ENCODE peak calls at places on chromosomes 7 and 10, in seven cellular contexts. One of them, this sample, is unnamed.

GRCh38 chr7:673681-674453 is 52.6 kb upstream of the DNAAF5 start:
- DNase-seq in NCI-H1092: no peak
- DNase-seq in fibroblast of pulmonary artery: no peak
- DNase-seq in NCI-H2081: no peak
- DNase-seq in stimulated activated CD4-positive, alpha-beta T cell treated with anti-CD3 and anti-CD28 coated beads, Interleukin-15, amount 100 ng/mL, for 1 hour: no peak
- DNase-seq in right cardiac atrium: peak
- DNase-seq in T-helper 9 cell: no peak
- DNase-seq in this sample: no peak

GRCh38 chr7:151648429-151648828 is 128.7 kb upstream of the RHEB start:
- DNase-seq in NCI-H1092: no peak
- DNase-seq in fibroblast of pulmonary artery: no peak
- DNase-seq in NCI-H2081: no peak
- DNase-seq in stimulated activated CD4-positive, alpha-beta T cell treated with anti-CD3 and anti-CD28 coated beads, Interleukin-15, amount 100 ng/mL, for 1 hour: no peak
- DNase-seq in right cardiac atrium: no peak
- DNase-seq in T-helper 9 cell: no peak
- DNase-seq in this sample: no peak

GRCh38 chr7:119733480-119733879 is 539.5 kb upstream of the KCND2 start:
- DNase-seq in NCI-H1092: no peak
- DNase-seq in fibroblast of pulmonary artery: peak
- DNase-seq in NCI-H2081: no peak
- DNase-seq in stimulated activated CD4-positive, alpha-beta T cell treated with anti-CD3 and anti-CD28 coated beads, Interleukin-15, amount 100 ng/mL, for 1 hour: no peak
- DNase-seq in right cardiac atrium: no peak
- DNase-seq in T-helper 9 cell: no peak
- DNase-seq in this sample: no peak

GRCh38 chr7:37052673-37053072 is 328.4 kb upstream of the AOAH start:
- DNase-seq in NCI-H1092: no peak
- DNase-seq in fibroblast of pulmonary artery: peak
- DNase-seq in NCI-H2081: no peak
- DNase-seq in stimulated activated CD4-positive, alpha-beta T cell treated with anti-CD3 and anti-CD28 coated beads, Interleukin-15, amount 100 ng/mL, for 1 hour: no peak
- DNase-seq in right cardiac atrium: peak
- DNase-seq in T-helper 9 cell: no peak
- DNase-seq in this sample: peak

GRCh38 chr7:31058122-31058521 is 6.0 kb downstream of the ADCYAP1R1 start:
- DNase-seq in NCI-H1092: no peak
- DNase-seq in fibroblast of pulmonary artery: peak
- DNase-seq in NCI-H2081: no peak
- DNase-seq in stimulated activated CD4-positive, alpha-beta T cell treated with anti-CD3 and anti-CD28 coated beads, Interleukin-15, amount 100 ng/mL, for 1 hour: no peak
- DNase-seq in right cardiac atrium: no peak
- DNase-seq in T-helper 9 cell: no peak
- DNase-seq in this sample: no peak

GRCh38 chr10:61859786-61860185 is 41.7 kb upstream of the ARID5B start:
- DNase-seq in NCI-H1092: no peak
- DNase-seq in fibroblast of pulmonary artery: no peak
- DNase-seq in NCI-H2081: no peak
- DNase-seq in stimulated activated CD4-positive, alpha-beta T cell treated with anti-CD3 and anti-CD28 coated beads, Interleukin-15, amount 100 ng/mL, for 1 hour: no peak
- DNase-seq in right cardiac atrium: no peak
- DNase-seq in T-helper 9 cell: no peak
- DNase-seq in this sample: no peak

GRCh38 chr7:101593556-101593955 is 35.5 kb downstream of the MYL10 start:
- DNase-seq in NCI-H1092: no peak
- DNase-seq in fibroblast of pulmonary artery: no peak
- DNase-seq in NCI-H2081: no peak
- DNase-seq in stimulated activated CD4-positive, alpha-beta T cell treated with anti-CD3 and anti-CD28 coated beads, Interleukin-15, amount 100 ng/mL, for 1 hour: no peak
- DNase-seq in right cardiac atrium: no peak
- DNase-seq in T-helper 9 cell: no peak
- DNase-seq in this sample: no peak

GRCh38 chr10:102863660-102864059 is 5.6 kb upstream of the AS3MT start:
- DNase-seq in NCI-H1092: no peak
- DNase-seq in fibroblast of pulmonary artery: no peak
- DNase-seq in NCI-H2081: no peak
- DNase-seq in stimulated activated CD4-positive, alpha-beta T cell treated with anti-CD3 and anti-CD28 coated beads, Interleukin-15, amount 100 ng/mL, for 1 hour: no peak
- DNase-seq in right cardiac atrium: no peak
- DNase-seq in T-helper 9 cell: no peak
- DNase-seq in this sample: no peak

GRCh38 chr7:151057038-151057736 is 510 bp downstream of the CDK5 start:
- DNase-seq in NCI-H1092: no peak
- DNase-seq in fibroblast of pulmonary artery: no peak
- DNase-seq in NCI-H2081: peak
- DNase-seq in stimulated activated CD4-positive, alpha-beta T cell treated with anti-CD3 and anti-CD28 coated beads, Interleukin-15, amount 100 ng/mL, for 1 hour: no peak
- DNase-seq in right cardiac atrium: no peak
- DNase-seq in T-helper 9 cell: no peak
- DNase-seq in this sample: no peak

GRCh38 chr10:4519691-4520402 is 306.2 kb upstream of the AKR1E2 start:
- DNase-seq in NCI-H1092: no peak
- DNase-seq in fibroblast of pulmonary artery: peak
- DNase-seq in NCI-H2081: no peak
- DNase-seq in stimulated activated CD4-positive, alpha-beta T cell treated with anti-CD3 and anti-CD28 coated beads, Interleukin-15, amount 100 ng/mL, for 1 hour: no peak
- DNase-seq in right cardiac atrium: no peak
- DNase-seq in T-helper 9 cell: no peak
- DNase-seq in this sample: no peak

GRCh38 chr10:132526676-132527075 is 10.9 kb upstream of the INPP5A start:
- DNase-seq in NCI-H1092: no peak
- DNase-seq in fibroblast of pulmonary artery: peak
- DNase-seq in NCI-H2081: no peak
- DNase-seq in stimulated activated CD4-positive, alpha-beta T cell treated with anti-CD3 and anti-CD28 coated beads, Interleukin-15, amount 100 ng/mL, for 1 hour: no peak
- DNase-seq in right cardiac atrium: no peak
- DNase-seq in T-helper 9 cell: no peak
- DNase-seq in this sample: no peak

GRCh38 chr10:123464428-123465323 is 201.5 kb upstream of the GPR26 start:
- DNase-seq in NCI-H1092: no peak
- DNase-seq in fibroblast of pulmonary artery: no peak
- DNase-seq in NCI-H2081: no peak
- DNase-seq in stimulated activated CD4-positive, alpha-beta T cell treated with anti-CD3 and anti-CD28 coated beads, Interleukin-15, amount 100 ng/mL, for 1 hour: no peak
- DNase-seq in right cardiac atrium: no peak
- DNase-seq in T-helper 9 cell: no peak
- DNase-seq in this sample: no peak

GRCh38 chr7:98303176-98303865 is 21.8 kb downstream of the BRI3 start:
- DNase-seq in NCI-H1092: no peak
- DNase-seq in fibroblast of pulmonary artery: no peak
- DNase-seq in NCI-H2081: no peak
- DNase-seq in stimulated activated CD4-positive, alpha-beta T cell treated with anti-CD3 and anti-CD28 coated beads, Interleukin-15, amount 100 ng/mL, for 1 hour: no peak
- DNase-seq in right cardiac atrium: peak
- DNase-seq in T-helper 9 cell: no peak
- DNase-seq in this sample: no peak

GRCh38 chr7:131581241-131582157 is 25.1 kb upstream of the PODXL start:
- DNase-seq in NCI-H1092: no peak
- DNase-seq in fibroblast of pulmonary artery: no peak
- DNase-seq in NCI-H2081: no peak
- DNase-seq in stimulated activated CD4-positive, alpha-beta T cell treated with anti-CD3 and anti-CD28 coated beads, Interleukin-15, amount 100 ng/mL, for 1 hour: no peak
- DNase-seq in right cardiac atrium: peak
- DNase-seq in T-helper 9 cell: no peak
- DNase-seq in this sample: no peak

GRCh38 chr10:58431903-58432302 is 46.7 kb downstream of the TFAM start:
- DNase-seq in NCI-H1092: no peak
- DNase-seq in fibroblast of pulmonary artery: no peak
- DNase-seq in NCI-H2081: no peak
- DNase-seq in stimulated activated CD4-positive, alpha-beta T cell treated with anti-CD3 and anti-CD28 coated beads, Interleukin-15, amount 100 ng/mL, for 1 hour: no peak
- DNase-seq in right cardiac atrium: no peak
- DNase-seq in T-helper 9 cell: no peak
- DNase-seq in this sample: no peak

GRCh38 chr7:2814682-2815522 is 29.2 kb downstream of the GNA12 start:
- DNase-seq in NCI-H1092: no peak
- DNase-seq in fibroblast of pulmonary artery: no peak
- DNase-seq in NCI-H2081: no peak
- DNase-seq in stimulated activated CD4-positive, alpha-beta T cell treated with anti-CD3 and anti-CD28 coated beads, Interleukin-15, amount 100 ng/mL, for 1 hour: no peak
- DNase-seq in right cardiac atrium: no peak
- DNase-seq in T-helper 9 cell: no peak
- DNase-seq in this sample: no peak

GRCh38 chr7:96723622-96724021 is 14.0 kb upstream of the SEM1 start:
- DNase-seq in NCI-H1092: no peak
- DNase-seq in fibroblast of pulmonary artery: peak
- DNase-seq in NCI-H2081: no peak
- DNase-seq in stimulated activated CD4-positive, alpha-beta T cell treated with anti-CD3 and anti-CD28 coated beads, Interleukin-15, amount 100 ng/mL, for 1 hour: no peak
- DNase-seq in right cardiac atrium: no peak
- DNase-seq in T-helper 9 cell: no peak
- DNase-seq in this sample: peak

GRCh38 chr7:37284805-37285211 is 163.9 kb downstream of the ELMO1 start:
- DNase-seq in NCI-H1092: peak
- DNase-seq in fibroblast of pulmonary artery: no peak
- DNase-seq in NCI-H2081: peak
- DNase-seq in stimulated activated CD4-positive, alpha-beta T cell treated with anti-CD3 and anti-CD28 coated beads, Interleukin-15, amount 100 ng/mL, for 1 hour: peak
- DNase-seq in right cardiac atrium: peak
- DNase-seq in T-helper 9 cell: peak
- DNase-seq in this sample: peak

GRCh38 chr7:26705567-26705966 is 158.8 kb downstream of the SKAP2 start:
- DNase-seq in NCI-H1092: peak
- DNase-seq in fibroblast of pulmonary artery: peak
- DNase-seq in NCI-H2081: peak
- DNase-seq in stimulated activated CD4-positive, alpha-beta T cell treated with anti-CD3 and anti-CD28 coated beads, Interleukin-15, amount 100 ng/mL, for 1 hour: no peak
- DNase-seq in right cardiac atrium: no peak
- DNase-seq in T-helper 9 cell: no peak
- DNase-seq in this sample: peak

GRCh38 chr7:14973712-14974428 is 71.3 kb upstream of the DGKB start:
- DNase-seq in NCI-H1092: no peak
- DNase-seq in fibroblast of pulmonary artery: no peak
- DNase-seq in NCI-H2081: no peak
- DNase-seq in stimulated activated CD4-positive, alpha-beta T cell treated with anti-CD3 and anti-CD28 coated beads, Interleukin-15, amount 100 ng/mL, for 1 hour: no peak
- DNase-seq in right cardiac atrium: no peak
- DNase-seq in T-helper 9 cell: no peak
- DNase-seq in this sample: no peak

GRCh38 chr7:118152149-118152548 is 31.8 kb upstream of the LSM8 start:
- DNase-seq in NCI-H1092: no peak
- DNase-seq in fibroblast of pulmonary artery: no peak
- DNase-seq in NCI-H2081: no peak
- DNase-seq in stimulated activated CD4-positive, alpha-beta T cell treated with anti-CD3 and anti-CD28 coated beads, Interleukin-15, amount 100 ng/mL, for 1 hour: no peak
- DNase-seq in right cardiac atrium: no peak
- DNase-seq in T-helper 9 cell: no peak
- DNase-seq in this sample: no peak

GRCh38 chr7:85954961-85955360 is 688.7 kb upstream of the GRM3 start:
- DNase-seq in NCI-H1092: no peak
- DNase-seq in fibroblast of pulmonary artery: no peak
- DNase-seq in NCI-H2081: no peak
- DNase-seq in stimulated activated CD4-positive, alpha-beta T cell treated with anti-CD3 and anti-CD28 coated beads, Interleukin-15, amount 100 ng/mL, for 1 hour: no peak
- DNase-seq in right cardiac atrium: no peak
- DNase-seq in T-helper 9 cell: no peak
- DNase-seq in this sample: no peak

GRCh38 chr7:114085592-114086490 is 167.0 kb upstream of the PPP1R3A start:
- DNase-seq in NCI-H1092: peak
- DNase-seq in fibroblast of pulmonary artery: peak
- DNase-seq in NCI-H2081: peak
- DNase-seq in stimulated activated CD4-positive, alpha-beta T cell treated with anti-CD3 and anti-CD28 coated beads, Interleukin-15, amount 100 ng/mL, for 1 hour: no peak
- DNase-seq in right cardiac atrium: peak
- DNase-seq in T-helper 9 cell: peak
- DNase-seq in this sample: peak

GRCh38 chr10:8063128-8063908 is 8.8 kb downstream of the GATA3 start:
- DNase-seq in NCI-H1092: no peak
- DNase-seq in fibroblast of pulmonary artery: no peak
- DNase-seq in NCI-H2081: no peak
- DNase-seq in stimulated activated CD4-positive, alpha-beta T cell treated with anti-CD3 and anti-CD28 coated beads, Interleukin-15, amount 100 ng/mL, for 1 hour: no peak
- DNase-seq in right cardiac atrium: no peak
- DNase-seq in T-helper 9 cell: no peak
- DNase-seq in this sample: no peak

GRCh38 chr10:96619803-96620773 is 33.3 kb upstream of the TM9SF3 start:
- DNase-seq in NCI-H1092: no peak
- DNase-seq in fibroblast of pulmonary artery: peak
- DNase-seq in NCI-H2081: no peak
- DNase-seq in stimulated activated CD4-positive, alpha-beta T cell treated with anti-CD3 and anti-CD28 coated beads, Interleukin-15, amount 100 ng/mL, for 1 hour: no peak
- DNase-seq in right cardiac atrium: peak
- DNase-seq in T-helper 9 cell: no peak
- DNase-seq in this sample: no peak

GRCh38 chr7:4468320-4469102 is 213.6 kb upstream of the FOXK1 start:
- DNase-seq in NCI-H1092: no peak
- DNase-seq in fibroblast of pulmonary artery: no peak
- DNase-seq in NCI-H2081: no peak
- DNase-seq in stimulated activated CD4-positive, alpha-beta T cell treated with anti-CD3 and anti-CD28 coated beads, Interleukin-15, amount 100 ng/mL, for 1 hour: no peak
- DNase-seq in right cardiac atrium: no peak
- DNase-seq in T-helper 9 cell: no peak
- DNase-seq in this sample: no peak

GRCh38 chr7:38880454-38880853 is 28.5 kb downstream of the VPS41 start:
- DNase-seq in NCI-H1092: no peak
- DNase-seq in fibroblast of pulmonary artery: no peak
- DNase-seq in NCI-H2081: no peak
- DNase-seq in stimulated activated CD4-positive, alpha-beta T cell treated with anti-CD3 and anti-CD28 coated beads, Interleukin-15, amount 100 ng/mL, for 1 hour: no peak
- DNase-seq in right cardiac atrium: no peak
- DNase-seq in T-helper 9 cell: no peak
- DNase-seq in this sample: no peak

GRCh38 chr7:33261585-33261984 is 132.2 kb downstream of the BBS9 start:
- DNase-seq in NCI-H1092: no peak
- DNase-seq in fibroblast of pulmonary artery: no peak
- DNase-seq in NCI-H2081: no peak
- DNase-seq in stimulated activated CD4-positive, alpha-beta T cell treated with anti-CD3 and anti-CD28 coated beads, Interleukin-15, amount 100 ng/mL, for 1 hour: no peak
- DNase-seq in right cardiac atrium: no peak
- DNase-seq in T-helper 9 cell: no peak
- DNase-seq in this sample: no peak

GRCh38 chr10:90822508-90822907 is 35.3 kb downstream of the HTR7 start:
- DNase-seq in NCI-H1092: no peak
- DNase-seq in fibroblast of pulmonary artery: no peak
- DNase-seq in NCI-H2081: no peak
- DNase-seq in stimulated activated CD4-positive, alpha-beta T cell treated with anti-CD3 and anti-CD28 coated beads, Interleukin-15, amount 100 ng/mL, for 1 hour: no peak
- DNase-seq in right cardiac atrium: no peak
- DNase-seq in T-helper 9 cell: no peak
- DNase-seq in this sample: no peak

GRCh38 chr7:41189866-41190265 is 513.0 kb downstream of the INHBA start:
- DNase-seq in NCI-H1092: no peak
- DNase-seq in fibroblast of pulmonary artery: peak
- DNase-seq in NCI-H2081: no peak
- DNase-seq in stimulated activated CD4-positive, alpha-beta T cell treated with anti-CD3 and anti-CD28 coated beads, Interleukin-15, amount 100 ng/mL, for 1 hour: no peak
- DNase-seq in right cardiac atrium: no peak
- DNase-seq in T-helper 9 cell: no peak
- DNase-seq in this sample: peak

This sample was measured in A673.